ENCODE peak calls at places on chromosome 9, in nine cellular contexts. L is adrenal gland, M is neural progenitor cell, B is AG04449, F is psoas muscle, I is upper lobe of right lung, U is astrocyte of the spinal cord, Z is vagina, W is mammary epithelial cell. K is an unnamed sample.

GRCh38 chr9:112503170-112503569 is 16.5 kb downstream of the KIAA1958 start:
- DNase-seq in F (no peak), U (no peak), B (no peak), L (no peak), M (no peak), W (no peak), I (peak; percentile 69), Z (no peak), K (no peak)

GRCh38 chr9:111895996-111896941 is at the start of gene UGCG:
- DNase-seq in B (no peak), Z (no peak), I (peak; percentile 95), M (peak; percentile 96), F (peak; percentile 93), L (peak; percentile 91), W (peak; percentile 92), U (peak; percentile 92), K (peak; percentile 91)

GRCh38 chr9:4740623-4741364 is at the start of gene AK3:
- DNase-seq in F (peak; percentile 95), L (peak; percentile 90), W (peak; percentile 79), Z (no peak), I (peak; percentile 94), B (peak; percentile 17), M (peak; percentile 94), U (peak; percentile 89), K (peak; percentile 82)

GRCh38 chr9:136323420-136323819 is 3.9 kb upstream of the GPSM1 start:
- DNase-seq in B (no peak), M (no peak), U (no peak), F (no peak), W (peak; percentile 51), Z (no peak), L (no peak), I (no peak), K (no peak)

GRCh38 chr9:109742759-109743388 is 37.1 kb upstream of the PALM2AKAP2 start:
- DNase-seq in M (peak; percentile 62), B (no peak), F (no peak), U (peak; percentile 63), I (no peak), W (no peak), L (no peak), Z (no peak), K (peak; percentile 31)

GRCh38 chr9:135134253-135135028 is 47.0 kb downstream of the OLFM1 start:
- DNase-seq in W (no peak), Z (no peak), I (no peak), F (peak; percentile 80), U (no peak), L (peak; percentile 26), M (no peak), B (no peak), K (no peak)

GRCh38 chr9:132128191-132128590 is 33.7 kb upstream of the NTNG2 start:
- DNase-seq in L (no peak), W (no peak), U (no peak), Z (no peak), I (no peak), B (no peak), F (no peak), M (no peak), K (no peak)

GRCh38 chr9:129697111-129697955 is 31.9 kb downstream of the PRRX2 start:
- DNase-seq in Z (no peak), F (peak; percentile 76), M (peak; percentile 85), W (no peak), L (peak; percentile 35), I (no peak), U (peak; percentile 57), B (no peak), K (peak; percentile 52)

GRCh38 chr9:37430841-37431597 is 8.5 kb downstream of the GRHPR start:
- DNase-seq in L (no peak), B (no peak), M (peak; percentile 73), Z (no peak), F (no peak), U (peak; percentile 35), W (no peak), I (no peak), K (no peak)

GRCh38 chr9:135478858-135479468 is 619 bp upstream of the PPP1R26 start:
- DNase-seq in U (no peak), L (peak; percentile 52), I (peak; percentile 82), B (no peak), M (peak; percentile 50), W (peak; percentile 25), Z (no peak), F (no peak), K (peak; percentile 28)

GRCh38 chr9:127035423-127035822 is 87.0 kb downstream of the ANGPTL2 start:
- DNase-seq in M (no peak), B (no peak), U (no peak), F (peak; percentile 80), W (no peak), Z (no peak), L (no peak), I (no peak), K (peak; percentile 95)

GRCh38 chr9:108045851-108046250 is 556.3 kb upstream of the KLF4 start:
- DNase-seq in I (no peak), L (no peak), U (no peak), M (no peak), B (no peak), W (peak; percentile 33), F (no peak), Z (no peak), K (no peak)

GRCh38 chr9:16461231-16461840 is 409.1 kb downstream of the BNC2 start:
- DNase-seq in I (no peak), Z (no peak), W (no peak), F (no peak), L (no peak), B (no peak), M (peak; percentile 74), U (no peak), K (no peak)

GRCh38 chr9:125750656-125751035 is 3.5 kb downstream of the PBX3 start:
- DNase-seq in M (peak; percentile 81), I (no peak), B (no peak), W (peak; percentile 10), U (no peak), Z (no peak), L (no peak), F (no peak), K (no peak)

GRCh38 chr9:89992326-89993208 is 387.8 kb downstream of the GADD45G start:
- DNase-seq in W (no peak), B (no peak), M (no peak), F (no peak), U (no peak), Z (no peak), L (peak; percentile 51), I (no peak), K (no peak)

GRCh38 chr9:83299094-83299493 is 236.2 kb upstream of the RASEF start:
- DNase-seq in I (no peak), W (peak; percentile 6), Z (no peak), U (no peak), F (no peak), L (no peak), B (no peak), M (no peak), K (no peak)

DNA sequence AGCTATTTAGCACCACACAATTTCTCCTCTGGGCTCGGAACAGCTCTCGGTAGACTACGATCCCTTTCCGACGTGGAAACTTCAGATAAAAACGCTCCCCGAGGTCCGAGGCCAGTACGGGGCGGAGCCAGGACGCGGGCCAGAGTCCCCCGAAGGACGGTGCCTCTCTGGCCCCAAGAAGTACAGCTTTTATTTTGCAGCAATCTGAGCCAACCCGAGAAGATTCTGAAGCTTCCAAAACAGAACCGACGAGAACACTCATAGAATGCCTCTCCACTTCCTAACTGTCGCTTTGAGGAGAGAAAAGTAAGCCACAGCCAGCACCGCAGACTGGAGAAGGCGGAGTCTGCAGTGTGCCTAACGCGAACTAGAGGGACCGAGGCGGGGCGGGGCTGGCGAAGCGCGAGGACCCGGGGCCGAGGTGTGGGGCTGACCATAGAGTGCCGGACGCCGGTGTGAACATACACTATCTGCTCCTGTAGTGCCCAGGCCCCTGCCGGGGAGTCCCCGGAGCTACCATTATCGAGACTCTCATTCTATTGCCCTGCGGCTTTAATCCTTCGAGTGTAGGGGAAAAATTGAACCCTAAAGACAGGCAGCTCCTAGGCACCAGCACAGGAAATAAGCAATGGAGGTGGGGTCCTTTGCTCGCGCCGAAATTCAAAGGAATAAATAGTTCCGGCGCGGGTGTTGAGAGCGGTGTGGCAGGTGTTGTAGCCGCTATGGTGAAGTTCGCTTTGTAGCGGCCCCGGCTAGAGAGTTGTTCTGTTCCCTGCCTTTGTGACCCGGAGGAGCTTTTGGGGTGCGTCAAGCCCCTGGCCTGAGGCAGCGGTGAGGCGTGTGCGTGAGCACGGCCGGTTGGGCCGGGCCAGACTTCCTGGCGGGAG is at the start of gene SMC2:
- DNase-seq in Z (no peak), I (peak; percentile 96), M (peak; percentile 95), U (peak; percentile 95), W (peak; percentile 86), L (peak; percentile 92), F (peak; percentile 97), B (peak; percentile 19), K (peak; percentile 91)
- TF ChIP-seq CTCF in Z (no peak), I (no peak), M (no peak), U (no peak), W (no peak), L (no peak), F (no peak), B (no peak), K (no peak)

GRCh38 chr9:35338561-35339274 is 151.2 kb upstream of the RUSC2 start:
- DNase-seq in M (no peak), W (no peak), Z (no peak), L (no peak), U (no peak), B (no peak), I (no peak), F (no peak), K (no peak)

GRCh38 chr9:35340046-35340445 is 149.9 kb upstream of the RUSC2 start:
- DNase-seq in M (no peak), L (no peak), I (no peak), U (peak; percentile 61), B (no peak), W (no peak), Z (no peak), F (no peak), K (peak; percentile 30)

GRCh38 chr9:35341021-35341420 is 148.9 kb upstream of the RUSC2 start:
- DNase-seq in Z (no peak), U (no peak), M (no peak), W (no peak), I (no peak), F (no peak), B (no peak), L (no peak), K (no peak)

GRCh38 chr9:35341585-35341984 is 148.3 kb upstream of the RUSC2 start:
- DNase-seq in F (peak; percentile 88), L (no peak), I (peak; percentile 71), M (no peak), W (no peak), Z (no peak), B (peak; percentile 40), U (peak; percentile 45), K (peak; percentile 81)

GRCh38 chr9:35342221-35342620 is 147.7 kb upstream of the RUSC2 start:
- DNase-seq in I (no peak), L (no peak), Z (no peak), B (no peak), U (no peak), W (no peak), M (no peak), F (no peak), K (peak; percentile 30)
- H3K4me3 ChIP-seq in I (peak overlapping the region; percentile 23), L (no peak overlapping the region), Z (no peak overlapping the region), B (peak overlapping the region; percentile 21), U (no peak overlapping the region), W (no peak overlapping the region), M (no peak overlapping the region), F (peak overlapping the region; percentile 58), K (peak overlapping the region; percentile 31)

GRCh38 chr9:130732131-130732530 is 38.6 kb downstream of the EXOSC2 start:
- DNase-seq in W (peak; percentile 15), L (no peak), B (no peak), U (no peak), I (no peak), F (no peak), Z (no peak), M (no peak), K (no peak)
- TF ChIP-seq CTCF in W (peak; percentile 7), L (no peak), B (no peak), U (peak; percentile 25), I (peak; percentile 6), F (no peak), Z (no peak), M (peak; percentile 23), K (no peak)

GRCh38 chr9:92949266-92949982 is 2.1 kb downstream of the FGD3 start:
- DNase-seq in M (no peak), Z (no peak), W (no peak), I (peak; percentile 45), B (no peak), U (no peak), F (no peak), L (no peak), K (no peak)
- H3K4me3 ChIP-seq in M (no peak overlapping the region), Z (no peak overlapping the region), W (no peak overlapping the region), I (no peak overlapping the region), B (no peak overlapping the region), U (no peak overlapping the region), F (no peak overlapping the region), L (no peak overlapping the region), K (no peak overlapping the region)

K was measured in fibroblast of pulmonary artery.